ENCODE peak calls at places on chromosomes 1 and 21, in four cellular contexts. Q is HepG2, Z is K562, P is SK-N-SH. D is an unnamed sample.

GRCh38 chr1:46458190-46458589 is 31.4 kb upstream of the DMBX1 start:
- DNase-seq in Q (no peak), Z (no peak), P (no peak), D (no peak)

GRCh38 chr21:17476006-17476405 is 36.8 kb upstream of the CXADR start:
- DNase-seq in Q (peak; percentile 63), Z (no peak), P (no peak), D (no peak)

GRCh38 chr1:214552174-214552608 is 789 bp upstream of the PTPN14 start:
- DNase-seq in Q (peak; percentile 11), Z (no peak), P (peak; percentile 36), D (peak; percentile 77)

GRCh38 chr1:228889289-228889688 is 154.0 kb downstream of the RHOU start:
- DNase-seq in Q (no peak), Z (no peak), P (no peak), D (no peak)

GRCh38 chr1:77475631-77476030 is 193.8 kb downstream of the AK5 start:
- DNase-seq in Q (no peak), Z (no peak), P (no peak), D (no peak)

GRCh38 chr1:201985355-201985754 is 2.9 kb downstream of the RNPEP start:
- DNase-seq in Q (no peak), Z (no peak), P (no peak), D (no peak)

GRCh38 chr1:201436461-201436860 is 14.9 kb upstream of the TNNI1 start:
- DNase-seq in Q (peak; percentile 36), Z (peak; percentile 49), P (no peak), D (peak; percentile 72)

GRCh38 chr1:35345439-35345981 is 77.0 kb downstream of the ZMYM4 start:
- DNase-seq in Q (peak; percentile 75), Z (no peak), P (no peak), D (peak; percentile 37)

GRCh38 chr1:14977338-14977931 is 176.1 kb upstream of the TMEM51 start:
- DNase-seq in Q (no peak), Z (no peak), P (no peak), D (no peak)

GRCh38 chr1:156524481-156524869 is 23.9 kb upstream of the MEF2D start:
- DNase-seq in Q (no peak), Z (peak; percentile 34), P (no peak), D (no peak)

GRCh38 chr1:223348439-223348838 is 15.5 kb downstream of the SUSD4 start:
- DNase-seq in Q (no peak), Z (no peak), P (no peak), D (no peak)

GRCh38 chr1:919271-919872 is 4.4 kb upstream of the SAMD11 start:
- DNase-seq in Q (no peak), Z (no peak), P (peak; percentile 69), D (no peak)

GRCh38 chr1:157274698-157275534 is 136.7 kb upstream of the ETV3 start:
- DNase-seq in Q (no peak), Z (peak; percentile 33), P (no peak), D (no peak)

GRCh38 chr1:13935336-13935735 is 235.3 kb downstream of the PRDM2 start:
- DNase-seq in Q (no peak), Z (no peak), P (no peak), D (no peak)

GRCh38 chr21:35198004-35198403 is 148.9 kb upstream of the RUNX1 start:
- DNase-seq in Q (no peak), Z (no peak), P (no peak), D (no peak)

GRCh38 chr1:32612189-32612881 is 38.0 kb downstream of the ZBTB8OS start:
- DNase-seq in Q (peak; percentile 82), Z (peak; percentile 76), P (peak; percentile 94), D (peak; percentile 90)

GRCh38 chr1:76726251-76726650 is 141.0 kb upstream of the ST6GALNAC5 start:
- DNase-seq in Q (no peak), Z (no peak), P (no peak), D (no peak)

GRCh38 chr1:150420560-150421265 is 56.8 kb downstream of the RPRD2 start:
- DNase-seq in Q (no peak), Z (no peak), P (peak; percentile 47), D (no peak)

GRCh38 chr1:2633936-2634491 is 1.2 kb upstream of the MMEL1 start:
- DNase-seq in Q (no peak), Z (no peak), P (no peak), D (no peak)

GRCh38 chr1:112818990-112819689 is 104.0 kb upstream of the PPM1J start:
- DNase-seq in Q (no peak), Z (peak; percentile 67), P (no peak), D (no peak)

GRCh38 chr21:45655071-45655470 is 11.5 kb downstream of the PCBP3 start:
- DNase-seq in Q (no peak), Z (no peak), P (no peak), D (no peak)

GRCh38 chr21:42406201-42406601 is 2.5 kb downstream of the UBASH3A start:
- DNase-seq in Q (no peak), Z (no peak), P (no peak), D (no peak)

GRCh38 chr1:96649301-96649700 is 72.3 kb upstream of the PTBP2 start:
- DNase-seq in Q (no peak), Z (no peak), P (no peak), D (no peak)

GRCh38 chr1:96641292-96641691 is 80.3 kb upstream of the PTBP2 start:
- DNase-seq in Q (no peak), Z (no peak), P (no peak), D (no peak)

GRCh38 chr1:96643519-96643918 is 78.1 kb upstream of the PTBP2 start:
- DNase-seq in Q (no peak), Z (no peak), P (no peak), D (no peak)
- TF ChIP-seq FOXJ3 in Q (no peak), Z (no peak), P (no peak), D (no peak)

GRCh38 chr1:109816975-109817535 is 53.3 kb upstream of the EPS8L3 start:
- DNase-seq in Q (no peak), Z (no peak), P (no peak), D (no peak)

GRCh38 chr1:109814993-109815786 is 51.5 kb upstream of the EPS8L3 start:
- DNase-seq in Q (no peak), Z (no peak), P (no peak), D (no peak)

GRCh38 chr1:109815809-109816791 is 52.4 kb upstream of the EPS8L3 start:
- DNase-seq in Q (no peak), Z (no peak), P (no peak), D (no peak)

GRCh38 chr1:109812691-109813393 is 49.1 kb upstream of the EPS8L3 start:
- DNase-seq in Q (no peak), Z (no peak), P (no peak), D (no peak)

DNA sequence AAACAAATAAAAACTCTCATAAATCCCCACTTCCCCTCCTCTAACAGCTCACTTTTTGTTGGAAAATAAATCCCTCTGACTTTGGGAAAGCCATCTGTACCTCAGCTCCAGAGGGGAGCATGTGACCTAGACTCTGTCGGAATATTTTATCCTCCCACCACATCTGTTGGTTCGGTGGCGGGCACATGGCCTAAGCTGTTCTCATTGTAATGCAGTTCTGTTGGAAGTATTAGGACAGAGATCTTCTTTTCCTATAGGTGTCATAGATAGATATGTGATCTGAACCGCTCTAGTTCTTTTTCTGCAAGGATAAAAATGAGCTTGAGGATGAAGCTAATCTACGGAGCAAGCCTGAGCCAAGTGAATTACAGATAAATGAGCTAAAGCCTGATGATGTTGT is 50.5 kb upstream of the EPS8L3 start:
- DNase-seq in Q (no peak), Z (no peak), P (no peak), D (no peak)
- TF ChIP-seq FOXJ3 in Q (no peak), Z (no peak), P (no peak), D (no peak)

DNA sequence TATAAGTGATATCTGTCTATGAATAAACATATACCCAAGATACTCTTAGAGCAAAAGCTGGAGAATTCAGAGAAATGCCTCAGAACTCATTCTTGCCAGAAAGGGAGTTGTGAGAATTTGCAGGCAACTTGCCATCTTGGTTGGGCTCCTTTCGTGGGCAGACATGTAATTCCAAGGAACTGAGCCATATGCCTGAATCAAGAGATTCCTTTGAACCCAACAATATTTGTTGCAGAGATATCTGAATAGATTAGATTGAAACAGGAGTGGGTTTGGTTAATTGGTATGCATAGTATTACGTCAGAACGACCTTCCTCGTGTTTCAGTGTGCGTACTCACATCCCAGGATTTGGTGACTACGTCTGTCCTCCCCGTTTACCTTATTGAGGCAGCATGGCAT is 67.0 kb downstream of the TGFB2 start:
- DNase-seq in Q (no peak), Z (no peak), P (no peak), D (no peak)
- TF ChIP-seq FOXJ3 in Q (no peak), Z (no peak), P (no peak), D (no peak)

GRCh38 chr1:161266096-161266679 is 7.6 kb downstream of the PCP4L1 start:
- DNase-seq in Q (no peak), Z (no peak), P (no peak), D (no peak)

GRCh38 chr1:161265305-161265704 is 6.8 kb downstream of the PCP4L1 start:
- DNase-seq in Q (no peak), Z (no peak), P (no peak), D (no peak)

GRCh38 chr1:161261859-161262225 is 3.3 kb downstream of the PCP4L1 start:
- DNase-seq in Q (no peak), Z (no peak), P (no peak), D (no peak)

GRCh38 chr1:161266836-161267235 is 8.3 kb downstream of the PCP4L1 start:
- DNase-seq in Q (no peak), Z (no peak), P (no peak), D (no peak)

GRCh38 chr1:161267332-161267731 is 8.8 kb downstream of the PCP4L1 start:
- DNase-seq in Q (no peak), Z (no peak), P (no peak), D (no peak)
- TF ChIP-seq FOXJ3 in Q (no peak), Z (no peak), P (no peak), D (no peak)